ENCODE peak calls at places on chromosomes 7 and 10, in ten cellular contexts. One of them, this sample, is unnamed.

GRCh38 chr7:101882595-101883564 is 65.5 kb downstream of the CUX1 start:
- DNase-seq in fibroblast of lung: peak
- DNase-seq in ACHN: peak
- DNase-seq in AG09309: peak
- DNase-seq in neuronal stem cell: no peak
- DNase-seq in NCI-H1694: no peak
- DNase-seq in activated CD4-positive, alpha-beta memory T cell treated with anti-CD3 and anti-CD28 coated beads, Interleukin-2, amount 10 ng/mL, durations not matched to agents 7 days and 5 days: no peak
- DNase-seq in prostate gland: peak
- DNase-seq in T-helper 1 cell: no peak
- DNase-seq in epithelial cell of esophagus: peak
- DNase-seq in this sample: peak

GRCh38 chr10:129417882-129418281 is 49.2 kb upstream of the MGMT start:
- DNase-seq in fibroblast of lung: peak
- DNase-seq in ACHN: no peak
- DNase-seq in AG09309: no peak
- DNase-seq in neuronal stem cell: no peak
- DNase-seq in NCI-H1694: peak
- DNase-seq in activated CD4-positive, alpha-beta memory T cell treated with anti-CD3 and anti-CD28 coated beads, Interleukin-2, amount 10 ng/mL, durations not matched to agents 7 days and 5 days: no peak
- DNase-seq in prostate gland: no peak
- DNase-seq in T-helper 1 cell: no peak
- DNase-seq in epithelial cell of esophagus: no peak
- DNase-seq in this sample: no peak

GRCh38 chr7:82566752-82567151 is 123.2 kb upstream of the CACNA2D1 start:
- DNase-seq in fibroblast of lung: no peak
- DNase-seq in ACHN: no peak
- DNase-seq in AG09309: no peak
- DNase-seq in neuronal stem cell: no peak
- DNase-seq in NCI-H1694: no peak
- DNase-seq in activated CD4-positive, alpha-beta memory T cell treated with anti-CD3 and anti-CD28 coated beads, Interleukin-2, amount 10 ng/mL, durations not matched to agents 7 days and 5 days: no peak
- DNase-seq in prostate gland: no peak
- DNase-seq in T-helper 1 cell: no peak
- DNase-seq in epithelial cell of esophagus: no peak
- DNase-seq in this sample: no peak

GRCh38 chr7:157893535-157894044 is 556.8 kb downstream of the DNAJB6 start:
- DNase-seq in fibroblast of lung: no peak
- DNase-seq in ACHN: no peak
- DNase-seq in AG09309: no peak
- DNase-seq in neuronal stem cell: no peak
- DNase-seq in NCI-H1694: no peak
- DNase-seq in activated CD4-positive, alpha-beta memory T cell treated with anti-CD3 and anti-CD28 coated beads, Interleukin-2, amount 10 ng/mL, durations not matched to agents 7 days and 5 days: no peak
- DNase-seq in prostate gland: no peak
- DNase-seq in T-helper 1 cell: no peak
- DNase-seq in epithelial cell of esophagus: no peak
- DNase-seq in this sample: no peak

GRCh38 chr7:112097524-112097923 is 108.7 kb downstream of the DOCK4 start:
- DNase-seq in fibroblast of lung: no peak
- DNase-seq in ACHN: no peak
- DNase-seq in AG09309: no peak
- DNase-seq in neuronal stem cell: no peak
- DNase-seq in NCI-H1694: no peak
- DNase-seq in activated CD4-positive, alpha-beta memory T cell treated with anti-CD3 and anti-CD28 coated beads, Interleukin-2, amount 10 ng/mL, durations not matched to agents 7 days and 5 days: no peak
- DNase-seq in prostate gland: no peak
- DNase-seq in T-helper 1 cell: no peak
- DNase-seq in epithelial cell of esophagus: peak
- DNase-seq in this sample: no peak

GRCh38 chr10:102119417-102120141 is 589 bp downstream of the LDB1 start:
- DNase-seq in fibroblast of lung: peak
- DNase-seq in ACHN: peak
- DNase-seq in AG09309: no peak
- DNase-seq in neuronal stem cell: peak
- DNase-seq in NCI-H1694: no peak
- DNase-seq in activated CD4-positive, alpha-beta memory T cell treated with anti-CD3 and anti-CD28 coated beads, Interleukin-2, amount 10 ng/mL, durations not matched to agents 7 days and 5 days: peak
- DNase-seq in prostate gland: peak
- DNase-seq in T-helper 1 cell: no peak
- DNase-seq in epithelial cell of esophagus: peak
- DNase-seq in this sample: peak

GRCh38 chr7:767941-768729 is 41.1 kb upstream of the PRKAR1B start:
- DNase-seq in fibroblast of lung: peak
- DNase-seq in ACHN: peak
- DNase-seq in AG09309: peak
- DNase-seq in neuronal stem cell: no peak
- DNase-seq in NCI-H1694: peak
- DNase-seq in activated CD4-positive, alpha-beta memory T cell treated with anti-CD3 and anti-CD28 coated beads, Interleukin-2, amount 10 ng/mL, durations not matched to agents 7 days and 5 days: no peak
- DNase-seq in prostate gland: no peak
- DNase-seq in T-helper 1 cell: no peak
- DNase-seq in epithelial cell of esophagus: no peak
- DNase-seq in this sample: no peak

GRCh38 chr10:4074559-4075407 is 289.8 kb upstream of the KLF6 start:
- DNase-seq in fibroblast of lung: no peak
- DNase-seq in ACHN: no peak
- DNase-seq in AG09309: no peak
- DNase-seq in neuronal stem cell: no peak
- DNase-seq in NCI-H1694: no peak
- DNase-seq in activated CD4-positive, alpha-beta memory T cell treated with anti-CD3 and anti-CD28 coated beads, Interleukin-2, amount 10 ng/mL, durations not matched to agents 7 days and 5 days: peak
- DNase-seq in prostate gland: no peak
- DNase-seq in T-helper 1 cell: no peak
- DNase-seq in epithelial cell of esophagus: peak
- DNase-seq in this sample: no peak

GRCh38 chr10:70849582-70850016 is 33.9 kb downstream of the SGPL1 start:
- DNase-seq in fibroblast of lung: peak
- DNase-seq in ACHN: peak
- DNase-seq in AG09309: peak
- DNase-seq in neuronal stem cell: no peak
- DNase-seq in NCI-H1694: no peak
- DNase-seq in activated CD4-positive, alpha-beta memory T cell treated with anti-CD3 and anti-CD28 coated beads, Interleukin-2, amount 10 ng/mL, durations not matched to agents 7 days and 5 days: no peak
- DNase-seq in prostate gland: no peak
- DNase-seq in T-helper 1 cell: no peak
- DNase-seq in epithelial cell of esophagus: peak
- DNase-seq in this sample: peak

GRCh38 chr7:16934947-16935742 is 53.4 kb upstream of the AGR3 start:
- DNase-seq in fibroblast of lung: peak
- DNase-seq in ACHN: peak
- DNase-seq in AG09309: no peak
- DNase-seq in neuronal stem cell: no peak
- DNase-seq in NCI-H1694: no peak
- DNase-seq in activated CD4-positive, alpha-beta memory T cell treated with anti-CD3 and anti-CD28 coated beads, Interleukin-2, amount 10 ng/mL, durations not matched to agents 7 days and 5 days: no peak
- DNase-seq in prostate gland: no peak
- DNase-seq in T-helper 1 cell: no peak
- DNase-seq in epithelial cell of esophagus: peak
- DNase-seq in this sample: no peak

GRCh38 chr10:132477066-132477397 is 60.6 kb upstream of the INPP5A start:
- DNase-seq in fibroblast of lung: no peak
- DNase-seq in ACHN: no peak
- DNase-seq in AG09309: no peak
- DNase-seq in neuronal stem cell: no peak
- DNase-seq in NCI-H1694: no peak
- DNase-seq in activated CD4-positive, alpha-beta memory T cell treated with anti-CD3 and anti-CD28 coated beads, Interleukin-2, amount 10 ng/mL, durations not matched to agents 7 days and 5 days: no peak
- DNase-seq in prostate gland: no peak
- DNase-seq in T-helper 1 cell: no peak
- DNase-seq in epithelial cell of esophagus: no peak
- DNase-seq in this sample: no peak

GRCh38 chr7:80634505-80634904 is 3.9 kb upstream of the CD36 start:
- DNase-seq in fibroblast of lung: peak
- DNase-seq in ACHN: no peak
- DNase-seq in AG09309: peak
- DNase-seq in neuronal stem cell: no peak
- DNase-seq in NCI-H1694: no peak
- DNase-seq in activated CD4-positive, alpha-beta memory T cell treated with anti-CD3 and anti-CD28 coated beads, Interleukin-2, amount 10 ng/mL, durations not matched to agents 7 days and 5 days: no peak
- DNase-seq in prostate gland: no peak
- DNase-seq in T-helper 1 cell: no peak
- DNase-seq in epithelial cell of esophagus: peak
- DNase-seq in this sample: no peak

GRCh38 chr10:7300327-7300726 is 110.5 kb downstream of the SFMBT2 start:
- DNase-seq in fibroblast of lung: peak
- DNase-seq in ACHN: no peak
- DNase-seq in AG09309: no peak
- DNase-seq in neuronal stem cell: no peak
- DNase-seq in NCI-H1694: no peak
- DNase-seq in activated CD4-positive, alpha-beta memory T cell treated with anti-CD3 and anti-CD28 coated beads, Interleukin-2, amount 10 ng/mL, durations not matched to agents 7 days and 5 days: no peak
- DNase-seq in prostate gland: no peak
- DNase-seq in T-helper 1 cell: no peak
- DNase-seq in epithelial cell of esophagus: no peak
- DNase-seq in this sample: no peak

GRCh38 chr7:10122573-10123100 is 851.0 kb upstream of the PHF14 start:
- DNase-seq in fibroblast of lung: peak
- DNase-seq in ACHN: no peak
- DNase-seq in AG09309: no peak
- DNase-seq in neuronal stem cell: peak
- DNase-seq in NCI-H1694: peak
- DNase-seq in activated CD4-positive, alpha-beta memory T cell treated with anti-CD3 and anti-CD28 coated beads, Interleukin-2, amount 10 ng/mL, durations not matched to agents 7 days and 5 days: no peak
- DNase-seq in prostate gland: no peak
- DNase-seq in T-helper 1 cell: no peak
- DNase-seq in epithelial cell of esophagus: no peak
- DNase-seq in this sample: no peak

GRCh38 chr7:124783271-124783670 is 17.7 kb upstream of the GPR37 start:
- DNase-seq in fibroblast of lung: no peak
- DNase-seq in ACHN: no peak
- DNase-seq in AG09309: no peak
- DNase-seq in neuronal stem cell: no peak
- DNase-seq in NCI-H1694: no peak
- DNase-seq in activated CD4-positive, alpha-beta memory T cell treated with anti-CD3 and anti-CD28 coated beads, Interleukin-2, amount 10 ng/mL, durations not matched to agents 7 days and 5 days: no peak
- DNase-seq in prostate gland: no peak
- DNase-seq in T-helper 1 cell: no peak
- DNase-seq in epithelial cell of esophagus: no peak
- DNase-seq in this sample: no peak

GRCh38 chr7:155224116-155224811 is 73.4 kb upstream of the INSIG1 start:
- DNase-seq in fibroblast of lung: no peak
- DNase-seq in ACHN: no peak
- DNase-seq in AG09309: no peak
- DNase-seq in neuronal stem cell: no peak
- DNase-seq in NCI-H1694: no peak
- DNase-seq in activated CD4-positive, alpha-beta memory T cell treated with anti-CD3 and anti-CD28 coated beads, Interleukin-2, amount 10 ng/mL, durations not matched to agents 7 days and 5 days: no peak
- DNase-seq in prostate gland: peak
- DNase-seq in T-helper 1 cell: no peak
- DNase-seq in epithelial cell of esophagus: peak
- DNase-seq in this sample: no peak

GRCh38 chr7:12584940-12585339 is 14.4 kb downstream of the SCIN start:
- DNase-seq in fibroblast of lung: no peak
- DNase-seq in ACHN: peak
- DNase-seq in AG09309: no peak
- DNase-seq in neuronal stem cell: no peak
- DNase-seq in NCI-H1694: no peak
- DNase-seq in activated CD4-positive, alpha-beta memory T cell treated with anti-CD3 and anti-CD28 coated beads, Interleukin-2, amount 10 ng/mL, durations not matched to agents 7 days and 5 days: no peak
- DNase-seq in prostate gland: no peak
- DNase-seq in T-helper 1 cell: no peak
- DNase-seq in epithelial cell of esophagus: peak
- DNase-seq in this sample: no peak

GRCh38 chr10:62959553-62959952 is 143.4 kb upstream of the EGR2 start:
- DNase-seq in fibroblast of lung: peak
- DNase-seq in ACHN: no peak
- DNase-seq in AG09309: no peak
- DNase-seq in neuronal stem cell: no peak
- DNase-seq in NCI-H1694: no peak
- DNase-seq in activated CD4-positive, alpha-beta memory T cell treated with anti-CD3 and anti-CD28 coated beads, Interleukin-2, amount 10 ng/mL, durations not matched to agents 7 days and 5 days: no peak
- DNase-seq in prostate gland: no peak
- DNase-seq in T-helper 1 cell: no peak
- DNase-seq in epithelial cell of esophagus: no peak
- DNase-seq in this sample: no peak

GRCh38 chr7:70419816-70420215 is 712.1 kb upstream of the GALNT17 start:
- DNase-seq in fibroblast of lung: no peak
- DNase-seq in ACHN: no peak
- DNase-seq in AG09309: no peak
- DNase-seq in neuronal stem cell: no peak
- DNase-seq in NCI-H1694: no peak
- DNase-seq in activated CD4-positive, alpha-beta memory T cell treated with anti-CD3 and anti-CD28 coated beads, Interleukin-2, amount 10 ng/mL, durations not matched to agents 7 days and 5 days: no peak
- DNase-seq in prostate gland: no peak
- DNase-seq in T-helper 1 cell: no peak
- DNase-seq in epithelial cell of esophagus: no peak
- DNase-seq in this sample: no peak

GRCh38 chr10:71351628-71352319 is 32.7 kb downstream of the SLC29A3 start:
- DNase-seq in fibroblast of lung: no peak
- DNase-seq in ACHN: no peak
- DNase-seq in AG09309: no peak
- DNase-seq in neuronal stem cell: no peak
- DNase-seq in NCI-H1694: no peak
- DNase-seq in activated CD4-positive, alpha-beta memory T cell treated with anti-CD3 and anti-CD28 coated beads, Interleukin-2, amount 10 ng/mL, durations not matched to agents 7 days and 5 days: no peak
- DNase-seq in prostate gland: peak
- DNase-seq in T-helper 1 cell: no peak
- DNase-seq in epithelial cell of esophagus: peak
- DNase-seq in this sample: no peak

GRCh38 chr7:112596260-112596659 is 115.5 kb downstream of the LSMEM1 start:
- DNase-seq in fibroblast of lung: peak
- DNase-seq in ACHN: no peak
- DNase-seq in AG09309: peak
- DNase-seq in neuronal stem cell: no peak
- DNase-seq in NCI-H1694: no peak
- DNase-seq in activated CD4-positive, alpha-beta memory T cell treated with anti-CD3 and anti-CD28 coated beads, Interleukin-2, amount 10 ng/mL, durations not matched to agents 7 days and 5 days: no peak
- DNase-seq in prostate gland: no peak
- DNase-seq in T-helper 1 cell: no peak
- DNase-seq in epithelial cell of esophagus: peak
- DNase-seq in this sample: no peak

GRCh38 chr10:7202804-7203203 is 208.0 kb downstream of the SFMBT2 start:
- DNase-seq in fibroblast of lung: no peak
- DNase-seq in ACHN: no peak
- DNase-seq in AG09309: no peak
- DNase-seq in neuronal stem cell: no peak
- DNase-seq in NCI-H1694: no peak
- DNase-seq in activated CD4-positive, alpha-beta memory T cell treated with anti-CD3 and anti-CD28 coated beads, Interleukin-2, amount 10 ng/mL, durations not matched to agents 7 days and 5 days: no peak
- DNase-seq in prostate gland: peak
- DNase-seq in T-helper 1 cell: no peak
- DNase-seq in epithelial cell of esophagus: no peak
- DNase-seq in this sample: no peak

GRCh38 chr10:49300140-49300974 is 1.4 kb downstream of the C10orf71 start:
- DNase-seq in fibroblast of lung: peak
- DNase-seq in ACHN: no peak
- DNase-seq in AG09309: no peak
- DNase-seq in neuronal stem cell: no peak
- DNase-seq in NCI-H1694: no peak
- DNase-seq in activated CD4-positive, alpha-beta memory T cell treated with anti-CD3 and anti-CD28 coated beads, Interleukin-2, amount 10 ng/mL, durations not matched to agents 7 days and 5 days: no peak
- DNase-seq in prostate gland: no peak
- DNase-seq in T-helper 1 cell: no peak
- DNase-seq in epithelial cell of esophagus: no peak
- DNase-seq in this sample: no peak

GRCh38 chr10:116055252-116055918 is 217.6 kb downstream of the GFRA1 start:
- DNase-seq in fibroblast of lung: no peak
- DNase-seq in ACHN: no peak
- DNase-seq in AG09309: no peak
- DNase-seq in neuronal stem cell: no peak
- DNase-seq in NCI-H1694: peak
- DNase-seq in activated CD4-positive, alpha-beta memory T cell treated with anti-CD3 and anti-CD28 coated beads, Interleukin-2, amount 10 ng/mL, durations not matched to agents 7 days and 5 days: no peak
- DNase-seq in prostate gland: no peak
- DNase-seq in T-helper 1 cell: no peak
- DNase-seq in epithelial cell of esophagus: no peak
- DNase-seq in this sample: no peak

GRCh38 chr10:119199231-119199992 is 8.0 kb upstream of the GRK5 start:
- DNase-seq in fibroblast of lung: peak
- DNase-seq in ACHN: peak
- DNase-seq in AG09309: no peak
- DNase-seq in neuronal stem cell: no peak
- DNase-seq in NCI-H1694: peak
- DNase-seq in activated CD4-positive, alpha-beta memory T cell treated with anti-CD3 and anti-CD28 coated beads, Interleukin-2, amount 10 ng/mL, durations not matched to agents 7 days and 5 days: peak
- DNase-seq in prostate gland: peak
- DNase-seq in T-helper 1 cell: peak
- DNase-seq in epithelial cell of esophagus: peak
- DNase-seq in this sample: peak

GRCh38 chr10:98488669-98489430 is 42.1 kb upstream of the HPS1 start:
- DNase-seq in fibroblast of lung: no peak
- DNase-seq in ACHN: no peak
- DNase-seq in AG09309: no peak
- DNase-seq in neuronal stem cell: no peak
- DNase-seq in NCI-H1694: no peak
- DNase-seq in activated CD4-positive, alpha-beta memory T cell treated with anti-CD3 and anti-CD28 coated beads, Interleukin-2, amount 10 ng/mL, durations not matched to agents 7 days and 5 days: no peak
- DNase-seq in prostate gland: peak
- DNase-seq in T-helper 1 cell: no peak
- DNase-seq in epithelial cell of esophagus: peak
- DNase-seq in this sample: no peak

GRCh38 chr7:39810204-39810642 is 139.8 kb upstream of the CDK13 start:
- DNase-seq in fibroblast of lung: no peak
- DNase-seq in ACHN: no peak
- DNase-seq in AG09309: no peak
- DNase-seq in neuronal stem cell: no peak
- DNase-seq in NCI-H1694: no peak
- DNase-seq in activated CD4-positive, alpha-beta memory T cell treated with anti-CD3 and anti-CD28 coated beads, Interleukin-2, amount 10 ng/mL, durations not matched to agents 7 days and 5 days: no peak
- DNase-seq in prostate gland: no peak
- DNase-seq in T-helper 1 cell: no peak
- DNase-seq in epithelial cell of esophagus: peak
- DNase-seq in this sample: no peak

GRCh38 chr7:22921386-22922086 is 92.4 kb downstream of the HYCC1 start:
- DNase-seq in fibroblast of lung: no peak
- DNase-seq in ACHN: no peak
- DNase-seq in AG09309: no peak
- DNase-seq in neuronal stem cell: no peak
- DNase-seq in NCI-H1694: no peak
- DNase-seq in activated CD4-positive, alpha-beta memory T cell treated with anti-CD3 and anti-CD28 coated beads, Interleukin-2, amount 10 ng/mL, durations not matched to agents 7 days and 5 days: no peak
- DNase-seq in prostate gland: no peak
- DNase-seq in T-helper 1 cell: no peak
- DNase-seq in epithelial cell of esophagus: no peak
- DNase-seq in this sample: no peak

This sample was measured in H54.